ENCODE peak calls at places on chromosome 20, in five cellular contexts. O is sciatic nerve, F is RWPE2, K is ELF-1, I is AG08396. W is an unnamed sample.

GRCh38 chr20:49583669-49584417 is 15.9 kb upstream of the PTGIS start:
- DNase-seq in K (no peak), F (no peak), O (peak), I (peak), W (peak)

GRCh38 chr20:7650481-7650880 is 289.8 kb downstream of the HAO1 start:
- DNase-seq in F (no peak), I (peak), K (no peak), O (no peak), W (no peak)

GRCh38 chr20:36571564-36572504 is 1.6 kb upstream of the TGIF2 start:
- DNase-seq in I (no peak), F (no peak), O (no peak), K (peak), W (no peak)

GRCh38 chr20:57420571-57421257 is 29.5 kb downstream of the RBM38 start:
- DNase-seq in O (no peak), I (no peak), F (no peak), K (no peak), W (no peak)

GRCh38 chr20:50027611-50028105 is 44.9 kb downstream of the SNAI1 start:
- DNase-seq in F (peak), K (no peak), I (peak), O (peak), W (peak)

GRCh38 chr20:57316795-57317201 is 12.8 kb upstream of the SPO11 start:
- DNase-seq in I (no peak), O (no peak), K (no peak), F (peak), W (no peak)

GRCh38 chr20:32820000-32820697 is 395 bp downstream of the MAPRE1 start:
- DNase-seq in I (peak), K (peak), O (peak), F (peak), W (peak)

GRCh38 chr20:33656783-33657703 is 5.1 kb upstream of the C20orf144 start:
- DNase-seq in I (no peak), K (no peak), F (no peak), O (no peak), W (peak)

GRCh38 chr20:3687655-3688054 is 5.8 kb upstream of the ADAM33 start:
- DNase-seq in O (no peak), I (peak), F (no peak), K (no peak), W (no peak)

GRCh38 chr20:31712112-31712553 is 10.5 kb downstream of the BCL2L1 start:
- DNase-seq in I (no peak), O (peak), F (no peak), K (no peak), W (no peak)

GRCh38 chr20:63061051-63061531 is 54.3 kb upstream of the BHLHE23 start:
- DNase-seq in K (no peak), O (peak), F (peak), I (no peak), W (peak)

GRCh38 chr20:1651268-1651667 is 6.3 kb downstream of the SIRPG start:
- DNase-seq in O (no peak), F (no peak), I (no peak), K (no peak), W (no peak)

GRCh38 chr20:38426006-38426405 is 9.1 kb downstream of the SNHG17 start:
- DNase-seq in I (peak), O (no peak), K (no peak), F (no peak), W (no peak)

GRCh38 chr20:24776755-24777271 is 172.3 kb upstream of the CST7 start:
- DNase-seq in O (peak), K (no peak), F (peak), I (no peak), W (no peak)

GRCh38 chr20:347640-348484 is 951 bp downstream of the NRSN2 start:
- DNase-seq in O (peak), F (peak), K (peak), I (peak), W (peak)

GRCh38 chr20:62772994-62773858 is 23.0 kb upstream of the MRGBP start:
- DNase-seq in K (no peak), F (no peak), I (peak), O (no peak), W (no peak)

GRCh38 chr20:2699775-2700413 is 7.3 kb downstream of the EBF4 start:
- DNase-seq in K (no peak), I (no peak), O (no peak), F (no peak), W (no peak)

GRCh38 chr20:58650776-58651547 is at the start of gene STX16:
- DNase-seq in F (peak), K (peak), O (peak), I (peak), W (peak)